ENCODE peak calls at places on chromosome 15, in seven cellular contexts. J is right atrium auricular region, D is lower leg skin, Z is GM12865, F is hepatocyte, O is heart right ventricle, Y is astrocyte. R is an unnamed sample.

GRCh38 chr15:44207643-44208042 is 12.6 kb upstream of the FRMD5 start:
- DNase-seq in J (no peak), D (no peak), Z (no peak), F (no peak), O (no peak), Y (peak), R (no peak)

GRCh38 chr15:65077981-65078352 is 1.4 kb downstream of the KBTBD13 start:
- DNase-seq in J (no peak), D (no peak), Z (peak), F (peak), O (peak), Y (no peak), R (no peak)

GRCh38 chr15:71094137-71094536 is 21.1 kb upstream of the THSD4 start:
- DNase-seq in J (no peak), D (no peak), Z (no peak), F (no peak), O (no peak), Y (no peak), R (no peak)

GRCh38 chr15:77386626-77387025 is 33.3 kb downstream of the PEAK1 start:
- DNase-seq in J (no peak), D (no peak), Z (no peak), F (no peak), O (no peak), Y (no peak), R (no peak)

GRCh38 chr15:67026171-67026967 is 39.0 kb upstream of the SMAD3 start:
- DNase-seq in J (no peak), D (no peak), Z (no peak), F (no peak), O (no peak), Y (no peak), R (no peak)

GRCh38 chr15:43958894-43959330 is 132.1 kb downstream of the WDR76 start:
- DNase-seq in J (no peak), D (no peak), Z (no peak), F (no peak), O (no peak), Y (peak), R (peak)

GRCh38 chr15:40843183-40843884 is 514 bp upstream of the SPINT1 start:
- DNase-seq in J (no peak), D (no peak), Z (no peak), F (peak), O (no peak), Y (no peak), R (no peak)

GRCh38 chr15:71781179-71781964 is 29.0 kb upstream of the NR2E3 start:
- DNase-seq in J (no peak), D (peak), Z (peak), F (no peak), O (no peak), Y (peak), R (no peak)

GRCh38 chr15:94387854-94388441 is 156.6 kb downstream of the MCTP2 start:
- DNase-seq in J (no peak), D (no peak), Z (peak), F (no peak), O (no peak), Y (no peak), R (no peak)

GRCh38 chr15:84828433-84828908 is 11.3 kb downstream of the ALPK3 start:
- DNase-seq in J (no peak), D (peak), Z (no peak), F (no peak), O (no peak), Y (no peak), R (no peak)

GRCh38 chr15:32802296-32802936 is 84.6 kb downstream of the GREM1 start:
- DNase-seq in J (no peak), D (no peak), Z (no peak), F (no peak), O (no peak), Y (peak), R (no peak)

GRCh38 chr15:84731774-84732173 is 15.8 kb upstream of the SEC11A start:
- DNase-seq in J (no peak), D (no peak), Z (no peak), F (no peak), O (no peak), Y (peak), R (no peak)

GRCh38 chr15:74208901-74209559 is 6.4 kb upstream of the STRA6 start:
- DNase-seq in J (no peak), D (no peak), Z (no peak), F (peak), O (no peak), Y (peak), R (no peak)

GRCh38 chr15:66114863-66115425 is 138.6 kb downstream of the MEGF11 start:
- DNase-seq in J (no peak), D (no peak), Z (no peak), F (no peak), O (no peak), Y (no peak), R (no peak)

DNA sequence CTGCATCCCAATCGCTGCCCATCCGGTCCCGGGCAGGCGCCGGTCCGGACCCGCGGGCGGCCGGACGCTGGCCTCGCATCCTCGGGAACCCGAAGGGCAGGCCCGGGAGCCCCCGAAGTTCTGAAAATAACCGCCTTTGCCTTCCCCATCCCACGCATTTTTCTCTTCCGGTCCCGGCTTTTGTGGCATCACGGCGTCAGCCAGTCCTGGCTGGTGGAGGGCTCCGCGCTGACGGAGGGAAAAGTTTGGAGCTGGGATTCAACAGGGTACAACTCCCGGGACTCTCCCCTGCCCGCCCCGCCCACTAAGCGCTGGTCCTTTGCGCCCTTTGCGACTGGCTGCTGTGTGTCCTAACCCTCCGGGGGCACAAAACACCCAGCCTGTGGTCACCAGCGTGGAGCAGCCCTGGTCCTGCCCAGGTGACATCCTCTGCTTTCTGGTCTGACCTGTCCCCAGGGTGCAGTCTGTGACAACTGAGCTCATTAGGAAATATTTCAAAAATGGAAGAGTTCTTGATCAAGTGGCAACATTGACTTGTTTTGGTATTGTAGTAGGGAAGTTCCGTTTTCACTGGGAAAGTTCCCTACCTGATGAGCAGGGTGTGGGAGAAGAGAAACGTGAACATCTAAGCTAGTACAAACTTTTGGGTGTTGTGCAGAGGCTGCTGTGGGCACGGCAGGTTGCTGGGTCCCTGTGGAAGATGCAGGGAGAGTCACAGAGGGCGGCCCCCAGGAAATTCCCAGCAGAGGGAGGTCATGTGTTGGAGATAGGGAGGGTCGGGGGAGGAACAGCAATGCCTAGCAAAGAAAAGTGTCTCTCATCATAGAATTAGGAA is 754 bp downstream of the ARNT2 start:
- DNase-seq in J (no peak), D (no peak), Z (no peak), F (peak), O (peak), Y (no peak), R (no peak)
- H3K4me3 ChIP-seq in J (peak), D (no peak), Z (no peak), F (peak), O (peak), Y (peak), R (peak)

GRCh38 chr15:63601026-63601726 is 4.0 kb downstream of the FBXL22 start:
- DNase-seq in J (no peak), D (no peak), Z (peak), F (peak), O (peak), Y (peak), R (no peak)
- TF ChIP-seq CTCF in J (no peak), D (no peak), Z (no peak), F (no peak), O (no peak), Y (no peak), R (no peak)

DNA sequence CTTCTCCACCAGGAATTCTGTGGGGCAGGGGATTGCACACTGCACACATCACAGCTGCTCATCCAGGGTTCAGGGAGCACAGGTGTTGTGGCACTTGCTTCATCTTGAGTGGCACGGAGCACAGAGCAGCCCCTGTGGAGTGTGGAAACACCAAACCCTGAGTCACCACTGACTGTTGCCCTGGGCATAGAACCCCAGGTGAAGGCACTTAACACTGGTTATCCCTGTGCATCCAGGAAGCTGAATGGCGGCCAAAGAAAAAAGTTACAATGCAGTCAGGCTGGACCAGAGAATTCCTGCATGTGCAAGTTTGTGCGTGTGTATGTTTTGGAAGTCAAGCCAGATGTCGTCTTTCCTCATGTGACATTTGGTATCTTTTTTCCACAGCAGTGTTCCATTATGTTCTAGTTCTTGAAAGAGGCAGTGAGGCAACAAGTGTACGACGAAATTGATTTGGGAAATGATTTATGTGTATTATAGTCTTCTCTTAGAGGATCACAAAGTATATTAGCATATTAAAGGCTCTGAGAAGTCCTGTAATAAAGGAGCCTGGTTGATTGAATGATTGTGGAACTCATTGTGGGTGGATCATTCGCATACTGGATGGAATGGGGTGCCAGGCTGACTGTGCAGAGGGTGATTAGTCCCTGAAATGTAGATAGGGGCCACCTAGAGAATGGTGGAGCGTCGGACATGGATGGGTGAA is 292.3 kb downstream of the TLE3 start:
- DNase-seq in J (no peak), D (no peak), Z (no peak), F (no peak), O (no peak), Y (no peak), R (no peak)
- H3K4me3 ChIP-seq in J (no peak), D (no peak), Z (no peak), F (no peak), O (no peak), Y (no peak), R (no peak)

GRCh38 chr15:27897481-27897880 is 201.6 kb downstream of the OCA2 start:
- DNase-seq in J (no peak), D (no peak), Z (no peak), F (no peak), O (no peak), Y (no peak), R (no peak)
- TF ChIP-seq CTCF in J (no peak), D (no peak), Z (no peak), F (no peak), O (no peak), Y (no peak), R (no peak)

GRCh38 chr15:68924866-68925599 is 5.3 kb upstream of the SPESP1 start:
- DNase-seq in J (peak), D (peak), Z (peak), F (peak), O (peak), Y (peak), R (no peak)
- H3K4me3 ChIP-seq in J (no peak), D (no peak), Z (no peak), F (no peak), O (no peak), Y (no peak), R (no peak)

GRCh38 chr15:86115138-86115801 is 35.6 kb downstream of the AGBL1 start:
- DNase-seq in J (no peak), D (no peak), Z (no peak), F (peak), O (no peak), Y (peak), R (no peak)
- TF ChIP-seq CTCF in J (peak), D (no peak), Z (no peak), F (peak), O (peak), Y (peak), R (no peak)

GRCh38 chr15:62848631-62849050 is 193.9 kb upstream of the TPM1 start:
- DNase-seq in J (no peak), D (peak), Z (no peak), F (no peak), O (no peak), Y (peak), R (no peak)
- H3K4me3 ChIP-seq in J (no peak), D (no peak), Z (no peak), F (no peak), O (no peak), Y (no peak), R (no peak)

GRCh38 chr15:38823272-38823671 is 258.7 kb upstream of the RASGRP1 start:
- DNase-seq in J (no peak), D (no peak), Z (no peak), F (no peak), O (no peak), Y (no peak), R (no peak)

GRCh38 chr15:38824719-38825118 is 260.1 kb upstream of the RASGRP1 start:
- DNase-seq in J (no peak), D (no peak), Z (no peak), F (no peak), O (no peak), Y (no peak), R (no peak)

GRCh38 chr15:38828031-38828532 is 263.5 kb upstream of the RASGRP1 start:
- DNase-seq in J (no peak), D (no peak), Z (no peak), F (no peak), O (no peak), Y (peak), R (no peak)

GRCh38 chr15:38826880-38827279 is 262.3 kb upstream of the RASGRP1 start:
- DNase-seq in J (no peak), D (no peak), Z (no peak), F (no peak), O (no peak), Y (no peak), R (no peak)

GRCh38 chr15:38829086-38829485 is 264.5 kb upstream of the RASGRP1 start:
- DNase-seq in J (no peak), D (no peak), Z (no peak), F (no peak), O (no peak), Y (no peak), R (no peak)
- TF ChIP-seq CTCF in J (no peak), D (no peak), Z (no peak), F (no peak), O (no peak), Y (no peak), R (no peak)

GRCh38 chr15:92886815-92887214 is 13.3 kb upstream of the CHD2 start:
- DNase-seq in J (no peak), D (no peak), Z (no peak), F (no peak), O (no peak), Y (no peak), R (no peak)

GRCh38 chr15:92884459-92884812 is 15.7 kb upstream of the CHD2 start:
- DNase-seq in J (no peak), D (no peak), Z (no peak), F (no peak), O (no peak), Y (no peak), R (no peak)

GRCh38 chr15:92886229-92886628 is 13.9 kb upstream of the CHD2 start:
- DNase-seq in J (no peak), D (no peak), Z (no peak), F (no peak), O (no peak), Y (no peak), R (no peak)

GRCh38 chr15:92883643-92884458 is 16.3 kb upstream of the CHD2 start:
- DNase-seq in J (no peak), D (no peak), Z (peak), F (peak), O (no peak), Y (peak), R (no peak)

GRCh38 chr15:92884813-92885461 is 15.2 kb upstream of the CHD2 start:
- DNase-seq in J (no peak), D (no peak), Z (peak), F (no peak), O (no peak), Y (no peak), R (no peak)
- H3K4me3 ChIP-seq in J (peak), D (peak), Z (peak), F (peak), O (peak), Y (peak), R (peak)

GRCh38 chr15:47715402-47715801 is 1.9 kb upstream of the SEMA6D start:
- DNase-seq in J (no peak), D (no peak), Z (no peak), F (no peak), O (no peak), Y (no peak), R (no peak)

GRCh38 chr15:47719730-47720129 is 2.4 kb downstream of the SEMA6D start:
- DNase-seq in J (no peak), D (no peak), Z (no peak), F (no peak), O (no peak), Y (no peak), R (no peak)

GRCh38 chr15:47715856-47716445 is 1.4 kb upstream of the SEMA6D start:
- DNase-seq in J (peak), D (no peak), Z (no peak), F (no peak), O (peak), Y (peak), R (no peak)

GRCh38 chr15:47718474-47719440 is 1.5 kb downstream of the SEMA6D start:
- DNase-seq in J (peak), D (no peak), Z (no peak), F (peak), O (peak), Y (no peak), R (no peak)

GRCh38 chr15:47717036-47717611 is at the start of gene SEMA6D:
- DNase-seq in J (peak), D (peak), Z (no peak), F (peak), O (peak), Y (peak), R (no peak)
- TF ChIP-seq CTCF in J (peak), D (no peak), Z (no peak), F (peak), O (peak), Y (no peak), R (no peak)

R was measured in epithelial cell of proximal tubule.